ENCODE peak calls at places on chromosomes 12 and 14, in ten cellular contexts. Z is sigmoid colon; A is CD8-positive, alpha-beta T cell; M is hepatocyte; U is IMR-90; H is WTC11; S is nephron progenitor cell; G is MM.1S; O is CD4-positive, alpha-beta T cell; F is osteocyte. T is an unnamed sample.

GRCh38 chr12:115866909-115867525 is 410.5 kb downstream of the MED13L start:
- DNase-seq in Z (no peak), A (no peak), M (no peak), U (no peak), H (peak), S (no peak), G (no peak), O (no peak), F (no peak), T (no peak)

GRCh38 chr14:67815573-67816235 is 686 bp downstream of the ZFYVE26 start:
- DNase-seq in Z (no peak), A (no peak), M (peak), U (peak), H (no peak), S (no peak), G (peak), O (no peak), F (no peak), T (peak)

GRCh38 chr12:94872007-94872653 is 131.4 kb downstream of the NDUFA12 start:
- DNase-seq in Z (no peak), A (no peak), M (no peak), U (no peak), H (no peak), S (no peak), G (no peak), O (no peak), F (no peak), T (no peak)

GRCh38 chr14:49692895-49693737 is at the start of gene KLHDC1:
- DNase-seq in Z (peak), A (peak), M (peak), U (peak), H (peak), S (peak), G (peak), O (peak), F (peak), T (peak)

GRCh38 chr14:106039400-106039799 is 513.0 kb downstream of the TMEM121 start:
- DNase-seq in Z (no peak), A (peak), M (no peak), U (no peak), H (no peak), S (no peak), G (no peak), O (peak), F (no peak), T (no peak)

GRCh38 chr12:94714378-94714777 is 64.0 kb upstream of the TMCC3 start:
- DNase-seq in Z (no peak), A (no peak), M (no peak), U (peak), H (no peak), S (no peak), G (peak), O (no peak), F (no peak), T (no peak)

GRCh38 chr14:32711103-32711680 is 227.5 kb upstream of the NPAS3 start:
- DNase-seq in Z (no peak), A (no peak), M (peak), U (peak), H (no peak), S (peak), G (peak), O (no peak), F (no peak), T (no peak)

GRCh38 chr12:48933664-48934311 is 8.5 kb upstream of the FKBP11 start:
- DNase-seq in Z (no peak), A (peak), M (no peak), U (no peak), H (no peak), S (no peak), G (no peak), O (no peak), F (no peak), T (no peak)

GRCh38 chr14:94623856-94624499 is 11.8 kb downstream of the SERPINA3 start:
- DNase-seq in Z (peak), A (no peak), M (no peak), U (no peak), H (no peak), S (no peak), G (no peak), O (no peak), F (no peak), T (no peak)

GRCh38 chr14:72810201-72810600 is 83.7 kb downstream of the DPF3 start:
- DNase-seq in Z (no peak), A (peak), M (no peak), U (no peak), H (no peak), S (no peak), G (no peak), O (no peak), F (no peak), T (no peak)

GRCh38 chr14:102184678-102185040 is 45.0 kb downstream of the WDR20 start:
- DNase-seq in Z (peak), A (no peak), M (no peak), U (no peak), H (no peak), S (no peak), G (no peak), O (no peak), F (no peak), T (no peak)

GRCh38 chr12:65845751-65846537 is 21.7 kb downstream of the HMGA2 start:
- DNase-seq in Z (no peak), A (no peak), M (no peak), U (peak), H (peak), S (peak), G (no peak), O (no peak), F (no peak), T (no peak)

GRCh38 chr14:76953196-76953945 is 75.1 kb downstream of the IRF2BPL start:
- DNase-seq in Z (peak), A (peak), M (peak), U (peak), H (no peak), S (no peak), G (no peak), O (peak), F (peak), T (peak)

GRCh38 chr12:32107376-32108267 is 975 bp downstream of the BICD1 start:
- DNase-seq in Z (no peak), A (peak), M (peak), U (peak), H (no peak), S (peak), G (no peak), O (peak), F (no peak), T (peak)

GRCh38 chr12:97363693-97364092 is 98.9 kb upstream of the RMST start:
- DNase-seq in Z (no peak), A (no peak), M (no peak), U (no peak), H (no peak), S (no peak), G (no peak), O (no peak), F (no peak), T (no peak)

GRCh38 chr14:100375963-100376735 is 53.0 kb downstream of the SLC25A47 start:
- DNase-seq in Z (peak), A (peak), M (peak), U (peak), H (peak), S (peak), G (peak), O (peak), F (peak), T (peak)

GRCh38 chr12:56996793-56997545 is 9.4 kb downstream of the ZBTB39 start:
- DNase-seq in Z (no peak), A (no peak), M (no peak), U (no peak), H (no peak), S (no peak), G (no peak), O (no peak), F (no peak), T (no peak)

GRCh38 chr12:51905507-51906438 is 1.5 kb upstream of the ACVRL1 start:
- DNase-seq in Z (peak), A (no peak), M (peak), U (peak), H (no peak), S (no peak), G (no peak), O (no peak), F (no peak), T (no peak)

GRCh38 chr12:59928416-59928815 is 332.6 kb downstream of the SLC16A7 start:
- DNase-seq in Z (no peak), A (no peak), M (no peak), U (peak), H (no peak), S (no peak), G (no peak), O (no peak), F (no peak), T (no peak)

GRCh38 chr14:87698496-87698895 is 294.5 kb downstream of the GALC start:
- DNase-seq in Z (no peak), A (no peak), M (no peak), U (no peak), H (no peak), S (no peak), G (no peak), O (no peak), F (no peak), T (no peak)

GRCh38 chr12:107134558-107134957 is 41.2 kb upstream of the CRY1 start:
- DNase-seq in Z (no peak), A (peak), M (peak), U (no peak), H (peak), S (no peak), G (peak), O (peak), F (no peak), T (no peak)

GRCh38 chr14:61174395-61175386 is 106.4 kb downstream of the TMEM30B start:
- DNase-seq in Z (no peak), A (no peak), M (no peak), U (peak), H (no peak), S (no peak), G (no peak), O (no peak), F (no peak), T (no peak)

GRCh38 chr14:93939304-93940229 is 12.4 kb downstream of the FAM181A start:
- DNase-seq in Z (peak), A (peak), M (peak), U (peak), H (peak), S (peak), G (peak), O (peak), F (peak), T (peak)

GRCh38 chr14:61101803-61102548 is 120.9 kb downstream of the SLC38A6 start:
- DNase-seq in Z (no peak), A (no peak), M (no peak), U (peak), H (peak), S (no peak), G (no peak), O (no peak), F (no peak), T (no peak)

GRCh38 chr14:43145361-43145760 is 1361.7 kb downstream of the FSCB start:
- DNase-seq in Z (no peak), A (no peak), M (no peak), U (peak), H (no peak), S (no peak), G (no peak), O (no peak), F (no peak), T (no peak)

GRCh38 chr14:61608245-61609142 is 86.8 kb upstream of the HIF1A start:
- DNase-seq in Z (no peak), A (no peak), M (no peak), U (peak), H (no peak), S (no peak), G (no peak), O (no peak), F (no peak), T (no peak)

GRCh38 chr14:33309081-33309480 is 370.4 kb downstream of the NPAS3 start:
- DNase-seq in Z (no peak), A (no peak), M (no peak), U (no peak), H (no peak), S (peak), G (no peak), O (no peak), F (no peak), T (no peak)

GRCh38 chr14:52536269-52536668 is 16.0 kb downstream of the TXNDC16 start:
- DNase-seq in Z (no peak), A (no peak), M (no peak), U (no peak), H (no peak), S (no peak), G (no peak), O (no peak), F (no peak), T (no peak)

GRCh38 chr14:31320216-31320615 is 100.1 kb downstream of the HEATR5A start:
- DNase-seq in Z (no peak), A (no peak), M (no peak), U (no peak), H (no peak), S (no peak), G (no peak), O (no peak), F (no peak), T (no peak)

DNA sequence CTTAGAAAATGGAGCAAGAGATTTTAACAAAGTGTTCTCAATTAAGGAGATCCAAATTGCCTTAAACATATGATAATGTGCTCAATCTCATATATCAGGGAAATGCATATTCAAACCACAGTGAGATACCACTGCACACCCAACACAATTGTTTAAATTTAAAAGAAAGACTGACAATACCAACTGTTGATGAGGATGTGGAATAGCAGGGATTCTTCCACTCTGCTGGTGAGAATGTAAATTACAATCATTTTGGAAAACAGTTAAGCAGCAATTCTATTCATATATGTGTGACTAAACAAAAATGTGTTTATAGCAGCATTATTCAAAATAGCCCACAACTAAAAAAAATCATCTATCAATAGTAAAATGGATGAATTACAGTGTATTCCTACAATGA is 144.2 kb downstream of the KICS2 start:
- DNase-seq in Z (no peak), A (no peak), M (no peak), U (no peak), H (no peak), S (no peak), G (no peak), O (no peak), F (no peak), T (no peak)
- TF ChIP-seq CTCF in Z (peak), A (no peak), M (no peak), U (peak), H (no peak), S (peak), G (peak), O (no peak), F (peak), T (no peak)

GRCh38 chr14:50829472-50830043 is 1.4 kb downstream of the NIN start:
- DNase-seq in Z (no peak), A (no peak), M (no peak), U (no peak), H (peak), S (peak), G (no peak), O (no peak), F (no peak), T (no peak)
- TF ChIP-seq CTCF in Z (no peak), A (no peak), M (no peak), U (no peak), H (no peak), S (no peak), G (no peak), O (no peak), F (no peak), T (no peak)

GRCh38 chr12:54704187-54704586 is 56.0 kb upstream of the DCD start:
- DNase-seq in Z (no peak), A (no peak), M (no peak), U (no peak), H (no peak), S (no peak), G (no peak), O (no peak), F (no peak), T (no peak)

GRCh38 chr12:54700301-54700700 is 52.1 kb upstream of the DCD start:
- DNase-seq in Z (no peak), A (no peak), M (peak), U (no peak), H (no peak), S (no peak), G (no peak), O (no peak), F (no peak), T (no peak)

GRCh38 chr12:54697836-54698235 is 49.7 kb upstream of the DCD start:
- DNase-seq in Z (no peak), A (no peak), M (no peak), U (no peak), H (no peak), S (no peak), G (peak), O (no peak), F (no peak), T (no peak)

DNA sequence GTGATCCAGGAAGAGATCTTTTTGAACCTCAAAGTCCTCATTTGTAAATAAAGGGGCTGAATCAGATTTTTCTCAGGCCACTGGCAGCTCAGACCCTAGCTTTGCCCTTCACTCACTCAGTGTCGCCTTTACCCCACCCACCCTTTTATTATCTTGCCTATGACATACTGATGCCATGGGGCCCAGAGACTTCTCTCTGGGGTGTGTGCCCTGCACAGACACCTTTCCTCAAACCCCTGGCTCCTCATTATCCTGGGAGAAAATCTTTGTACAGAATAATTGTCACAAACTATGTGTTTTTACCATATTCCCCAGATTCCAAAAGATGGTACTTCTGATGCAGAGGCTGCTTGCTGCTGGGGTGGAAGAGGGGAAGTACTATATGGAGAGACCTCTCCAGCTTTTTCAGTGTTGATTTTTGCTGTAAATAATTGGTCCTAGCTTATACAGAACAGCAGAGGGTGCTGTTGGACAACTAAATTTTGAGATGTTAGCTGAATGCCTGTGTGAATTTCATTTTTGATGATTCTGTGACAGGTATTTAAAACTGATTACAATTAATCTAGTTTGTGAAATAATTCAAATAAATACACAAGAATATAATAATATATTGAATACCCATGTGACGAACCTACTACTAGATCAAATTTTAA is 53.9 kb upstream of the DCD start:
- DNase-seq in Z (no peak), A (peak), M (peak), U (peak), H (no peak), S (no peak), G (peak), O (no peak), F (no peak), T (peak)
- TF ChIP-seq CTCF in Z (peak), A (peak), M (peak), U (peak), H (peak), S (peak), G (peak), O (peak), F (peak), T (peak)

GRCh38 chr12:122842505-122843405 is 7.5 kb downstream of the HIP1R start:
- DNase-seq in Z (no peak), A (no peak), M (peak), U (no peak), H (no peak), S (no peak), G (no peak), O (no peak), F (peak), T (no peak)
- TF ChIP-seq CTCF in Z (no peak), A (no peak), M (no peak), U (no peak), H (no peak), S (no peak), G (no peak), O (no peak), F (no peak), T (no peak)

GRCh38 chr12:21771311-21771710 is 3.2 kb downstream of the KCNJ8 start:
- DNase-seq in Z (no peak), A (no peak), M (no peak), U (peak), H (no peak), S (no peak), G (no peak), O (no peak), F (no peak), T (no peak)

GRCh38 chr12:21775130-21775920 is 819 bp upstream of the KCNJ8 start:
- DNase-seq in Z (no peak), A (no peak), M (no peak), U (no peak), H (no peak), S (no peak), G (no peak), O (no peak), F (no peak), T (no peak)

GRCh38 chr12:21774358-21775129 is at the start of gene KCNJ8:
- DNase-seq in Z (peak), A (no peak), M (peak), U (peak), H (peak), S (peak), G (peak), O (no peak), F (no peak), T (no peak)

GRCh38 chr12:21773799-21774198 is 707 bp downstream of the KCNJ8 start:
- DNase-seq in Z (no peak), A (no peak), M (no peak), U (peak), H (no peak), S (no peak), G (no peak), O (no peak), F (no peak), T (no peak)

GRCh38 chr12:21773263-21773741 is 1.2 kb downstream of the KCNJ8 start:
- DNase-seq in Z (peak), A (no peak), M (peak), U (peak), H (peak), S (peak), G (no peak), O (no peak), F (no peak), T (no peak)
- TF ChIP-seq CTCF in Z (peak), A (no peak), M (peak), U (peak), H (peak), S (peak), G (no peak), O (no peak), F (peak), T (no peak)

DNA sequence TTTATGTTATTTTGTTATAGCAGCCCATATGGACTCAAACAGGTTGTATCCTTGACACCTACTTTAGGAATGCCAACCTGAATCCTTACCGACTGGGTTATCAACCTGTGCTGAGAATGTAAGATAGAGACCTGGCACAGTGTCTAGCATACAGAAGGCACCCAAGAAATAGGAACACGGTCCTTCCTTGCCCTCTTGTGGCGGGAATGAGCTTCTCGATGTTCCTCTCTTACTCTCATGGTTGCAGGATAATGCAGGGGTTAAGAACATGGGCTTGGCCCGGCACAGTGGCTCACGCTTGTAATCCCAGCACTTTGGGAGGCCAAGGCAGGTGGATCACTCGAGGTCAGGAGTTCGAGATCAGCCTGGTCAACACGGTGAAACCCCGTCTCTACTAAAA is 6.5 kb downstream of the C12orf43 start:
- DNase-seq in Z (no peak), A (no peak), M (peak), U (peak), H (peak), S (peak), G (no peak), O (no peak), F (no peak), T (no peak)
- TF ChIP-seq CTCF in Z (peak), A (no peak), M (peak), U (peak), H (no peak), S (peak), G (no peak), O (no peak), F (peak), T (no peak)

GRCh38 chr14:24437736-24438067 is 4.9 kb downstream of the SDR39U1 start:
- DNase-seq in Z (no peak), A (no peak), M (no peak), U (no peak), H (no peak), S (no peak), G (no peak), O (no peak), F (no peak), T (no peak)

GRCh38 chr14:24437020-24437735 is 5.4 kb downstream of the SDR39U1 start:
- DNase-seq in Z (peak), A (no peak), M (no peak), U (no peak), H (no peak), S (no peak), G (no peak), O (no peak), F (no peak), T (no peak)

GRCh38 chr14:24435192-24435810 is 5.5 kb downstream of the KHNYN start:
- DNase-seq in Z (no peak), A (no peak), M (no peak), U (no peak), H (no peak), S (no peak), G (no peak), O (no peak), F (no peak), T (no peak)

GRCh38 chr14:24435998-24436354 is 6.2 kb downstream of the KHNYN start:
- DNase-seq in Z (no peak), A (no peak), M (no peak), U (no peak), H (no peak), S (no peak), G (no peak), O (no peak), F (no peak), T (no peak)

GRCh38 chr14:24436355-24437019 is 6.1 kb downstream of the SDR39U1 start:
- DNase-seq in Z (peak), A (peak), M (peak), U (peak), H (no peak), S (peak), G (no peak), O (no peak), F (no peak), T (peak)
- TF ChIP-seq CTCF in Z (peak), A (peak), M (peak), U (peak), H (peak), S (peak), G (peak), O (peak), F (peak), T (peak)

GRCh38 chr14:46058964-46059580 is 592.5 kb downstream of the RPL10L start:
- DNase-seq in Z (no peak), A (no peak), M (no peak), U (no peak), H (no peak), S (no peak), G (no peak), O (no peak), F (no peak), T (no peak)
- TF ChIP-seq CTCF in Z (no peak), A (no peak), M (no peak), U (no peak), H (no peak), S (no peak), G (no peak), O (no peak), F (no peak), T (no peak)

T was measured in B cell.